ENCODE peak calls at places on chromosomes 2 and 18, in nine cellular contexts. U is neuronal stem cell, Y is small intestine, J is bronchial epithelial cell, M is ascending aorta, D is aorta, N is neural progenitor cell, P is heart left ventricle, K is heart right ventricle. W is an unnamed sample.

GRCh38 chr2:181243319-181243718 is 213.9 kb upstream of the ITGA4 start:
- DNase-seq in U (no peak), Y (no peak), J (no peak), M (no peak), D (no peak), N (no peak), P (no peak), K (no peak), W (no peak)

GRCh38 chr2:27303093-27304025 is 4.9 kb downstream of the UCN start:
- DNase-seq in U (no peak), Y (peak; percentile 82), J (peak; percentile 75), M (no peak), D (peak; percentile 60), N (peak; percentile 85), P (peak; percentile 68), K (peak; percentile 65), W (no peak)

GRCh38 chr2:100776445-100776844 is 43.5 kb upstream of the NPAS2 start:
- DNase-seq in U (no peak), Y (no peak), J (peak; percentile 98), M (no peak), D (no peak), N (no peak), P (no peak), K (no peak), W (no peak)

GRCh38 chr2:33184026-33184425 is 237.3 kb downstream of the LTBP1 start:
- DNase-seq in U (no peak), Y (no peak), J (no peak), M (no peak), D (no peak), N (no peak), P (no peak), K (no peak), W (no peak)

GRCh38 chr2:64018715-64019082 is 529 bp downstream of the VPS54 start:
- DNase-seq in U (peak; percentile 21), Y (peak; percentile 31), J (peak; percentile 29), M (no peak), D (peak; percentile 85), N (peak; percentile 63), P (peak; percentile 70), K (peak; percentile 40), W (no peak)

GRCh38 chr2:148130571-148130970 is 109.7 kb downstream of the MBD5 start:
- DNase-seq in U (no peak), Y (no peak), J (peak; percentile 40), M (no peak), D (no peak), N (no peak), P (no peak), K (no peak), W (no peak)

GRCh38 chr2:171167352-171167997 is 6.8 kb upstream of the TLK1 start:
- DNase-seq in U (no peak), Y (no peak), J (no peak), M (no peak), D (no peak), N (no peak), P (no peak), K (no peak), W (no peak)

GRCh38 chr2:19356545-19357382 is 1.7 kb downstream of the OSR1 start:
- DNase-seq in U (no peak), Y (no peak), J (no peak), M (no peak), D (peak; percentile 76), N (peak; percentile 67), P (no peak), K (no peak), W (no peak)

GRCh38 chr2:64283641-64284371 is 139.6 kb upstream of the PELI1 start:
- DNase-seq in U (no peak), Y (peak; percentile 70), J (no peak), M (no peak), D (no peak), N (no peak), P (no peak), K (no peak), W (no peak)

DNA sequence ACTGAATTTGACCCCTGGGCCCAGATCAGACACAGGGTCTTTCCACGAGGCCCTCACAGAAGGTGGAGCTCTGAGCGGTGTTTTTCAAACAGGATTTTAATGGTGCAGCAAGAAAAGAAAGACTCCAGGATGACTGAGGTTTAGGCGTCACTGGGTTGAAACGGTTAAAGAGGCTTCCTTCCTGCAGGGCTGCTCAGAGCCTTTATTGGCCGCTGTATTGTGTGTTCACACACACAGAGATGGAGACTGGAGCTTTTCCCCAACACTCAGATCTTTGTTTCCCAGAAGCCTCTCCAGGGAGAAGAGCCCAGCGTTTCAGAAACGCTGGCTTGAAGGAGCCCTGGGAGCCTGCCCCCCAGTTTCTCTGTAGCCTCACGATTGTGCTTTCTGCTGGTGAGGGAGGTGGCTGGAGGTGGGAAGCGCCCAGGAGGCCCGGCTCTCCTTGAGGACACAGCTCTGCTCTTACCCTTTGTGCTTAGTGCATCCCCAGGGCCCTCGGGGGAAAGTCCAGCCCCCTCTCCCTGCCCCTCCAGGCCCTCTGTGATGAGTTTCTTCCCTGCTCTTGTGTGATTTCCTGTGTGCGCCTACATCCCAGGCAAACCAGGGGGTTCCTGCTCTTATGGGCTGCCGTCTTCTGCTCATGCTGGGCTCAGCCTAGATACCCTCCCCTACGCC is 37.1 kb downstream of the RRM2 start:
- DNase-seq in U (no peak), Y (no peak), J (no peak), M (no peak), D (no peak), N (no peak), P (no peak), K (no peak), W (no peak)
- H3K36me3 ChIP-seq in U (peaks cover 10% of the 10 kb centered on the region), Y (no peaks in the 10 kb centered on the region), J (no peaks in the 10 kb centered on the region), M (no peaks in the 10 kb centered on the region), D (no peaks in the 10 kb centered on the region), N (no peaks in the 10 kb centered on the region), P (no peaks in the 10 kb centered on the region), K (peaks cover 9% of the 10 kb centered on the region), W (no peaks in the 10 kb centered on the region)

DNA sequence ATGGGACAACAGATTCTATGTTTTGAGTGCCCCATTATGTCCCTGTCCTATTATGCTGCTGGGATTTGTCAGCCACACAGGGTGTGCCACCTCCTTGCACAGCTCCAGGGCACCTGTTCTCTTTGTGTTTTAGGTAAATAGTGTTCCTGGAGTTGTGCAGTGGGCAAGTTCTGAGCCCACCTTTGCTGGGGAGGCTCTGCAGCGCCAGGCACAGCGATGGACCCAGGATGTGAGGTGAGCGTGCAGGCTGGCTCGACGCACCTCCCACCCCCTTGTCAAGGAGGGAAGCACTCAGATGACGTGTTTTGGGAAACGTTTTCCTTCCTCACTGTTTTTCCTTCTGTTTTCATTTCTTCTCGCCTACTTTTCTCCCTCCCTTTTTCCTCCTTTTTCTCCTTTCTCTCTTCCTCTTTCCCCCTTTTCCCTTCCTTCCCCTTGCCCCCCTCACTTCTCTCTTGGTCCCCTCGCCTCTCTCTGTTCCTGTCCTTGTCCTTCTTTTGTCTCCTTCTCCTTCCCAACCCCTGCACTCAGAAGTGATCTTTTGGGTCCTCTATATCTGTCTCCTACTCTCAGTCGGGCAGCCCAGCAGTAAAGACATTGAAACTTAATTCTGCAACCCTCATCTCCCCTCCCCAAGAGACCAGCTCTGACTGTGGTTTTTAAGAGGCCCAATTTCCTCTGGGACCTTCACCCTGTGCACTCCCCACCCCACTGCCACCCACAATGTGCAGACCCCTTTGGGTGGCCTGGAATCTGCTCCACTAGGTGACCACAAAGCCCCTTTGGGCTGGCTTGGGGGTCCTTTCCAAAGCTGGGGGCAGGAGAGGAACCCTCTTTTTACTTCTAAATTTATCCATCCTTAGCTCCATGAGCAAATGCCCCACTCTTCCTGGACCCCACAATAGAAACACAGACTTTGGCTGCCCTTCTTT is 104.0 kb downstream of the MCFD2 start:
- DNase-seq in U (no peak), Y (no peak), J (no peak), M (no peak), D (no peak), N (no peak), P (no peak), K (no peak), W (no peak)
- H3K4me3 ChIP-seq in U (no peak overlapping the region), Y (no peak overlapping the region), J (no peak overlapping the region), M (no peak overlapping the region), D (no peak overlapping the region), N (no peak overlapping the region), P (no peak overlapping the region), K (no peak overlapping the region), W (no peak overlapping the region)

GRCh38 chr2:86094229-86094628 is 11.5 kb downstream of the POLR1A start:
- DNase-seq in U (no peak), Y (no peak), J (no peak), M (no peak), D (no peak), N (no peak), P (no peak), K (no peak), W (no peak)
- H3K36me3 ChIP-seq in U (peaks cover 14% of the 10 kb centered on the region), Y (peaks cover 5% of the 10 kb centered on the region), J (peaks cover 15% of the 10 kb centered on the region), M (peaks cover 66% of the 10 kb centered on the region), D (no peaks in the 10 kb centered on the region), N (peaks cover 18% of the 10 kb centered on the region), P (peaks cover 87% of the 10 kb centered on the region), K (peaks cover 89% of the 10 kb centered on the region), W (no peaks in the 10 kb centered on the region)

GRCh38 chr18:3402962-3403585 is 46.9 kb upstream of the TGIF1 start:
- DNase-seq in U (no peak), Y (no peak), J (peak; percentile 56), M (no peak), D (no peak), N (no peak), P (no peak), K (no peak), W (no peak)

GRCh38 chr18:3397786-3398185 is 52.2 kb upstream of the TGIF1 start:
- DNase-seq in U (no peak), Y (no peak), J (no peak), M (no peak), D (no peak), N (peak; percentile 32), P (no peak), K (no peak), W (no peak)

GRCh38 chr18:3405713-3406112 is 44.3 kb upstream of the TGIF1 start:
- DNase-seq in U (no peak), Y (no peak), J (no peak), M (no peak), D (no peak), N (no peak), P (no peak), K (no peak), W (no peak)

GRCh38 chr18:3400567-3401296 is 49.2 kb upstream of the TGIF1 start:
- DNase-seq in U (no peak), Y (no peak), J (no peak), M (no peak), D (no peak), N (no peak), P (no peak), K (no peak), W (no peak)

DNA sequence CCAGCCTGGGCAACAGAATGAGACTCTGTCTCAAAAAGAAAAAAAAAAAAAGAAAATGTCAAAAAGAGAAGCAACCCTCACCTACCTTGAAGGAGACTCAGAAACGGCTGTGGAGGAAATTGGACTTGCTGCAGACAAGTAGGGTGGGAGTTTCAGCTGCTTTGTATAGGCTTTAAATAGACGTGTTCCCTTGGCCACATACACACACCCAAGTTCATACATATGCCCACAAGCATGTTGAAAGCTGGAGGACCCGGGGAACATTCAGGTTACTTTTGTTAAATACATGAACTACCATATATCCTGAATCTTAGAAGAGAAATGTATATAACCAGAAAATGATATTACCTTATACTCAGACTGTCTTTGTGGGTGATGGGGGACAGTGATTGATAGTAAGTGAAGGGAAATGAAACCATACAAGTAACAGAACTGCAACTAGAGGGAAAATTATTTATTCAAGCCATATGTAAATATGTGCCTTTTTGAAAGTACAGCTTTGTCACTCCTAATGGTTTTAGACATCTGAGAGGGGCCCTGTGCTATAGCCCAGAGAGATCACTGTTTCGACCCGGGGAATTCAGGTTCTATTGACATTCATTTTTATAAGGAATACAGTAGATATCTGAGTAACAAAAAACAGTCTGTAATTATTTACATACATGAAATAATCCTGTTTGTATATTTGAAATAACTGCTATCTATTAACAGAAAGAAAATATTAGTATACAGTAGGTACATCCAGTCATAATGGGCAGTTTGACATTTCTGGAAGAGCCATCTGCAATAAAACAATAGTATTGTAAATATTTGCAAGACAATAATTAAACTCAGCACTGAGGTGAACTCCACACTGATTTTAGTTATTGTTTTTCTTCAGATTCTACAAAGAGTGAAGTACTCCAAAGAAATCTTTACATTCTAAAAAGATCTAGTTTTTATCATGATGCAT is 48.0 kb upstream of the TGIF1 start:
- DNase-seq in U (no peak), Y (no peak), J (no peak), M (no peak), D (no peak), N (no peak), P (no peak), K (no peak), W (no peak)
- H3K4me3 ChIP-seq in U (no peak overlapping the region), Y (no peak overlapping the region), J (no peak overlapping the region), M (no peak overlapping the region), D (no peak overlapping the region), N (no peak overlapping the region), P (no peak overlapping the region), K (no peak overlapping the region), W (no peak overlapping the region)